ENCODE peak calls at places on chromosomes 2 and 18, in four cellular contexts. I, K, O and M are unnamed samples.

GRCh38 chr2:41937921-41938708 is 109.7 kb upstream of the PKDCC start:
- DNase-seq in I (no peak), K (no peak), O (no peak), M (peak)

GRCh38 chr2:102461188-102461587 is 11.8 kb upstream of the SLC9A4 start:
- DNase-seq in I (no peak), K (no peak), O (no peak), M (no peak)

GRCh38 chr18:34311468-34311867 is 86.8 kb upstream of the NOL4 start:
- DNase-seq in I (no peak), K (no peak), O (no peak), M (no peak)

GRCh38 chr18:44185981-44186380 is 494.7 kb upstream of the SETBP1 start:
- DNase-seq in I (no peak), K (no peak), O (peak), M (peak)

GRCh38 chr2:111986116-111986900 is 68.8 kb upstream of the TMEM87B start:
- DNase-seq in I (no peak), K (no peak), O (no peak), M (no peak)

GRCh38 chr2:160906878-160907277 is 253.3 kb upstream of the TANK start:
- DNase-seq in I (peak), K (no peak), O (no peak), M (no peak)

GRCh38 chr2:190359896-190360376 is 16.5 kb downstream of the INPP1 start:
- DNase-seq in I (peak), K (no peak), O (peak), M (peak)

GRCh38 chr18:58862851-58863538 is 1.7 kb upstream of the ZNF532 start:
- DNase-seq in I (peak), K (no peak), O (no peak), M (peak)

GRCh38 chr2:191202209-191202721 is 42.9 kb upstream of the MYO1B start:
- DNase-seq in I (peak), K (no peak), O (peak), M (peak)

GRCh38 chr2:189153608-189154007 is 26.0 kb downstream of the COL5A2 start:
- DNase-seq in I (peak), K (no peak), O (peak), M (peak)

GRCh38 chr2:75896779-75897366 is 186.2 kb upstream of the GCFC2 start:
- DNase-seq in I (no peak), K (no peak), O (no peak), M (no peak)

GRCh38 chr2:214543386-214543955 is 132.6 kb downstream of the VWC2L start:
- DNase-seq in I (peak), K (no peak), O (peak), M (peak)

GRCh38 chr2:215137741-215138340 is 585 bp downstream of the ABCA12 start:
- DNase-seq in I (peak), K (no peak), O (peak), M (peak)

GRCh38 chr2:44543773-44544725 is 182.3 kb downstream of the CAMKMT start:
- DNase-seq in I (peak), K (no peak), O (no peak), M (no peak)

GRCh38 chr2:61432990-61433389 is 37.9 kb downstream of the USP34 start:
- DNase-seq in I (no peak), K (no peak), O (no peak), M (no peak)

GRCh38 chr18:61876899-61877298 is 15.9 kb downstream of the RNF152 start:
- DNase-seq in I (no peak), K (no peak), O (no peak), M (no peak)

GRCh38 chr2:217935901-217936684 is 66.7 kb downstream of the TNS1 start:
- DNase-seq in I (peak), K (no peak), O (no peak), M (no peak)

GRCh38 chr2:12326449-12327190 is 390.1 kb upstream of the TRIB2 start:
- DNase-seq in I (no peak), K (no peak), O (no peak), M (no peak)

GRCh38 chr2:199659207-199659606 is 191.8 kb downstream of the FTCDNL1 start:
- DNase-seq in I (peak), K (peak), O (peak), M (peak)

GRCh38 chr2:195280024-195280423 is 377.0 kb upstream of the SLC39A10 start:
- DNase-seq in I (no peak), K (no peak), O (no peak), M (no peak)
- TF ChIP-seq CTCF in I (no peak), K (no peak), O (no peak), M (no peak)

GRCh38 chr2:237414056-237414661 is at the start of gene COL6A3:
- DNase-seq in I (peak), K (no peak), O (peak), M (peak)
- H3K4me3 ChIP-seq in I (peak), K (no peak), O (peak), M (peak)

DNA sequence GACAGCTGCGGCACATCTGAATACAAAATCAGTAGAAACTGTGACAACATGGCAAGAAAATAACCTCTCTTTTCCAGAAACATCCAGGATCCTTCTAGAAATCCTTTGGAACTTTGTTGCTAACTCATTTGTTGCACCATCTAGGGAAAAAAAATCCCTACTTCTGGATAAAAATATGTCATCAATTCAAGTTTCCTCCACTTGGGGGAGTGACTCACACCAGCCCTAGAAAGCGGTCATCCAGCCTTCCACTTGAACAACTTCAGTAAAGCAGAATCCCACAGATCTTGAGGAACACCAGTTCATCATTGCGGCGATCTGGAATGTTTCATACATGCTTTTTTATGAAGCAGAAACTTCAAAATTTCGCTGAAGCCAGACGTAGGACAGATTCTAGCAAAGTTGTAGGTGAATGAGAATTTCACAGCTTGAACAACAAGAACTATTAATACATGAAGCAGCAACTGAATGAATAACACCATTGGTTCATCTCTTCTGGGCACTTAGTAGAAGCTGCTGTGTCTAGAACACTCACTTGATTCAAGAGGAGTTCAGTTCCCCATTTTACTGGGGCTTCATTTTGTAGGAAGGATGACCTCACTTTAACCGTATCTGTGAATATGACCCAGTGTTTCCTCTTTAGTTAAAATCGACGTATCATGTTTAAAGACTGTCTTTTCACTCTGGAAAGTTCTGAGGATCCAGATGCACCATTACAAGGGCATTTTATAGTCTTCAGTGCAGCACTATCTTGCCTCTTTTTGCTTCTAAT is 48.0 kb downstream of the LRRTM1 start:
- DNase-seq in I (peak), K (peak), O (no peak), M (peak)
- TF ChIP-seq CTCF in I (peak), K (peak), O (peak), M (no peak)

GRCh38 chr18:70290482-70291294 is 1.8 kb downstream of the SOCS6 start:
- DNase-seq in I (no peak), K (no peak), O (no peak), M (no peak)
- H3K4me3 ChIP-seq in I (peak), K (peak), O (peak), M (peak)

DNA sequence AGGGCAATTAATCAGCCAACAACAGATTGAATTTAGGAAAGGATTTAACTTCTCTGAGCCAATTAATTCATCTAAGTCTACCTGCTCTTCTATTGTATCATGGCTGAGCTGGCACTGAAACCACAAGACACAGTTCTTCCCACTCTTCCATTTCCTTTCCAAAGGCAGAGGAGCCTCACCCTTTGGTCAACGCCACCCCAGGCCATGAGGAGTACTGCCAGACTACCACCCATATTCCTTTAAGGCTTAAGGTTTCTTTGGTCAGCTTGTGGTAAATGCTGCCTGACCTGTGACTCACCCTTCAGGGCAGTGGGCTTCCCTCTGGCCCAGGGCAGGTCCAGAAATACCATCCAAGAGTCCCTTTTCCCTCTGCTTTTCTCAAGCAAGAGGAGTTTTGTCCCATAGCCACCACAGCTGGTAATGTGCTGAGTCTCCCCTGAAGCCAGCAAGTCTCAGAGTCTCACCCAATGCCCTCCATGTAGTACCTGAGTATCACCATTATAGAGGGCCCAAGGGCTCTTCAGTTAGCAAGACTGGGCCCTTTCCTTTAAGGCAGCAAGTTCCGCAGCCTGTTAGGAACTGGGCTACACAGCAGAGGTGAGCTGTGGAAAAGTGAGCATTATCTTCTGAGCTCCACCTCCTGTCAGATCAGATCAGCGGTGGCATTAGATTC is 900.5 kb upstream of the CRIM1 start:
- DNase-seq in I (no peak), K (no peak), O (peak), M (no peak)
- TF ChIP-seq CTCF in I (no peak), K (no peak), O (peak), M (no peak)